ENCODE peak calls at places on chromosome 17, in five cellular contexts. U is HepG2, X is mammary epithelial cell, D is fibroblast of lung, P is GM23248. M is an unnamed sample.

GRCh38 chr17:17783121-17783824 is 53.5 kb downstream of the SREBF1 start:
- DNase-seq in U (no peak), X (peak; percentile 50), D (peak; percentile 21), P (peak; percentile 64), M (no peak)

GRCh38 chr17:73099504-73099903 is 7.0 kb upstream of the SLC39A11 start:
- DNase-seq in U (no peak), X (no peak), D (no peak), P (no peak), M (no peak)

GRCh38 chr17:82965371-82965770 is 114.0 kb upstream of the METRNL start:
- DNase-seq in U (no peak), X (no peak), D (no peak), P (no peak), M (no peak)

GRCh38 chr17:69430488-69430887 is 16.0 kb downstream of the MAP2K6 start:
- DNase-seq in U (no peak), X (peak; percentile 95), D (no peak), P (no peak), M (no peak)

GRCh38 chr17:47993964-47994363 is 23.1 kb downstream of the CDK5RAP3 start:
- DNase-seq in U (no peak), X (no peak), D (no peak), P (no peak), M (no peak)

GRCh38 chr17:67620636-67621035 is 97.1 kb upstream of the NOL11 start:
- DNase-seq in U (no peak), X (no peak), D (no peak), P (no peak), M (no peak)

GRCh38 chr17:28641579-28641978 is 3.4 kb downstream of the BLTP2 start:
- DNase-seq in U (peak; percentile 68), X (no peak), D (no peak), P (no peak), M (no peak)

GRCh38 chr17:180380-181212 is 854 bp downstream of the DOC2B start:
- DNase-seq in U (no peak), X (no peak), D (no peak), P (peak; percentile 24), M (no peak)

GRCh38 chr17:49108318-49108717 is 24.3 kb upstream of the B4GALNT2 start:
- DNase-seq in U (no peak), X (peak; percentile 37), D (peak; percentile 26), P (peak; percentile 77), M (no peak)

GRCh38 chr17:2406271-2406902 is 5.5 kb upstream of the MNT start:
- DNase-seq in U (no peak), X (peak; percentile 91), D (no peak), P (peak; percentile 25), M (no peak)

GRCh38 chr17:13337864-13338371 is 263.8 kb downstream of the HS3ST3A1 start:
- DNase-seq in U (peak; percentile 42), X (peak; percentile 43), D (peak; percentile 87), P (peak; percentile 84), M (no peak)

GRCh38 chr17:28646039-28646754 is 1.2 kb upstream of the BLTP2 start:
- DNase-seq in U (no peak), X (no peak), D (no peak), P (peak; percentile 4), M (no peak)

GRCh38 chr17:77127735-77128361 is 12.9 kb upstream of the SEC14L1 start:
- DNase-seq in U (no peak), X (peak; percentile 81), D (no peak), P (no peak), M (no peak)

GRCh38 chr17:4101127-4101798 is 41.6 kb downstream of the ZZEF1 start:
- DNase-seq in U (no peak), X (no peak), D (no peak), P (no peak), M (no peak)

GRCh38 chr17:72812823-72813222 is 279.7 kb downstream of the SLC39A11 start:
- DNase-seq in U (no peak), X (peak; percentile 14), D (peak; percentile 66), P (peak; percentile 41), M (no peak)

GRCh38 chr17:2871720-2872119 is 75.5 kb downstream of the RAP1GAP2 start:
- DNase-seq in U (no peak), X (peak; percentile 14), D (no peak), P (no peak), M (no peak)

GRCh38 chr17:78390241-78391050 is 12.0 kb downstream of the PGS1 start:
- DNase-seq in U (no peak), X (no peak), D (peak; percentile 94), P (peak; percentile 97), M (no peak)

GRCh38 chr17:82396601-82397435 is 21.3 kb upstream of the HEXD start:
- DNase-seq in U (no peak), X (no peak), D (peak; percentile 92), P (peak; percentile 98), M (no peak)

GRCh38 chr17:61331886-61332285 is 67.8 kb upstream of the TBX2 start:
- DNase-seq in U (no peak), X (no peak), D (no peak), P (no peak), M (no peak)

GRCh38 chr17:46818319-46818928 is at the start of gene WNT3:
- DNase-seq in U (no peak), X (no peak), D (no peak), P (no peak), M (no peak)

GRCh38 chr17:787641-788221 is 5.6 kb downstream of the MRM3 start:
- DNase-seq in U (no peak), X (no peak), D (no peak), P (no peak), M (no peak)

GRCh38 chr17:38464723-38465419 is 36.6 kb downstream of the ARHGAP23 start:
- DNase-seq in U (no peak), X (peak; percentile 85), D (peak; percentile 96), P (peak; percentile 98), M (no peak)

GRCh38 chr17:74644419-74644818 is 20.9 kb upstream of the CD300E start:
- DNase-seq in U (no peak), X (no peak), D (no peak), P (no peak), M (no peak)

GRCh38 chr17:34797724-34798123 is 163.5 kb downstream of the CCT6B start:
- DNase-seq in U (peak; percentile 6), X (no peak), D (peak; percentile 2), P (peak; percentile 47), M (no peak)

GRCh38 chr17:36818134-36818825 is 119.0 kb upstream of the LHX1 start:
- DNase-seq in U (no peak), X (no peak), D (no peak), P (no peak), M (no peak)

GRCh38 chr17:7173687-7174602 is 5.2 kb downstream of the ASGR1 start:
- DNase-seq in U (no peak), X (no peak), D (no peak), P (peak; percentile 51), M (no peak)

GRCh38 chr17:68461122-68461539 is 3.8 kb upstream of the WIPI1 start:
- DNase-seq in U (no peak), X (no peak), D (peak; percentile 36), P (no peak), M (no peak)

GRCh38 chr17:52297230-52298010 is 138.9 kb upstream of the CA10 start:
- DNase-seq in U (peak; percentile 5), X (peak; percentile 24), D (no peak), P (peak; percentile 0), M (no peak)

GRCh38 chr17:48593840-48594411 is 347 bp upstream of the HOXB5 start:
- DNase-seq in U (peak; percentile 31), X (peak; percentile 65), D (peak; percentile 100), P (peak; percentile 87), M (no peak)

GRCh38 chr17:42034059-42034458 is 14.2 kb downstream of the NKIRAS2 start:
- DNase-seq in U (no peak), X (no peak), D (no peak), P (no peak), M (no peak)

GRCh38 chr17:83002118-83002805 is 77.1 kb upstream of the METRNL start:
- DNase-seq in U (no peak), X (no peak), D (no peak), P (no peak), M (no peak)

GRCh38 chr17:56891751-56892150 is 22.1 kb downstream of the TRIM25 start:
- DNase-seq in U (no peak), X (no peak), D (no peak), P (peak; percentile 39), M (no peak)

GRCh38 chr17:80252871-80253270 is 7.8 kb upstream of the RNF213 start:
- DNase-seq in U (no peak), X (peak; percentile 64), D (peak; percentile 6), P (peak; percentile 19), M (no peak)

GRCh38 chr17:48054238-48055185 is 6.4 kb downstream of the NFE2L1 start:
- DNase-seq in U (no peak), X (peak; percentile 93), D (peak; percentile 86), P (peak; percentile 88), M (no peak)

GRCh38 chr17:50270430-50271172 is 3.7 kb upstream of the TMEM92 start:
- DNase-seq in U (no peak), X (no peak), D (peak; percentile 82), P (peak; percentile 81), M (no peak)

GRCh38 chr17:33021731-33022408 is 30.2 kb downstream of the SPACA3 start:
- DNase-seq in U (no peak), X (no peak), D (peak; percentile 11), P (no peak), M (no peak)
- TF ChIP-seq EZH2 in U (no peak), X (no peak), D (no peak), P (no peak), M (no peak)

GRCh38 chr17:9959377-9959981 is 54.4 kb upstream of the RCVRN start:
- DNase-seq in U (peak; percentile 15), X (peak; percentile 12), D (peak; percentile 69), P (peak; percentile 46), M (no peak)
- H3K27ac ChIP-seq in U (no peak overlapping the region), X (no peak overlapping the region), D (no peak overlapping the region), P (no peak overlapping the region), M (no peak overlapping the region)

GRCh38 chr17:40176409-40177110 is 710 bp upstream of the RAPGEFL1 start:
- DNase-seq in U (no peak), X (peak; percentile 87), D (no peak), P (no peak), M (no peak)
- H3K9ac ChIP-seq in U (no peak overlapping the region), X (peak overlapping the region; percentile 67), D (no peak overlapping the region), P (no peak overlapping the region), M (no peak overlapping the region)

GRCh38 chr17:45430006-45430737 is 2.5 kb downstream of the ARHGAP27 start:
- DNase-seq in U (no peak), X (no peak), D (no peak), P (peak; percentile 14), M (no peak)
- TF ChIP-seq EZH2 in U (no peak), X (no peak), D (peak; percentile 99), P (peak; percentile 77), M (no peak)

DNA sequence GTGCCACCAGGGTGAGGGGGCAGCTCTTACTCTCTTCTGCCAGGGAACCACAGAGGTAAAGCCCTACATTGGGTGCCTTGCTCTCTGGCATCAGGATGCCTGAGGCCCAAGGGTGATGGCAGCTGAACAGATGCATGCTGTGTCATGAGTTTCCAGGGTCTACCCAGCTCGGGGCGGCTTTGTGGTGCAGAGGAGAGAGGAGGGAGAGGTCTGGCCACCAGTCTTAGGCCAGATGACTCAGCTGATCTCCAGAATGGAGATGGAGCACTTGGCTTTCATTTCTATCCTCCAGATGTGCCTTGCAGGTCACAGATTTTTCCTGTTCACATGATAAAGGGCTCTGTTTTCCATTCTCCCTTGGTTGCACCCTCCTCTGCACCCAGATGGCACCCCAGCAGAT is 23.6 kb upstream of the USP22 start:
- DNase-seq in U (no peak), X (no peak), D (no peak), P (peak; percentile 45), M (no peak)
- H3K27ac ChIP-seq in U (no peak overlapping the region), X (no peak overlapping the region), D (no peak overlapping the region), P (no peak overlapping the region), M (no peak overlapping the region)